ENCODE peak calls at places on chromosomes 16 and 17, in nine cellular contexts. C is upper lobe of left lung; G is IMR-90; F is A549; L is RWPE2; B is CD8-positive, alpha-beta T cell; I is cardiac muscle cell; Z is upper lobe of right lung; V is left ventricle myocardium inferior. A is an unnamed sample. For H3K4me1, the result is how much of the 10 kb centered on the place peaks cover.

GRCh38 chr17:30590086-30590485 is 112.9 kb downstream of the GOSR1 start:
- DNase-seq in I (no peak), L (no peak), V (no peak), F (no peak), Z (no peak), G (no peak), C (no peak), B (no peak), A (no peak)

GRCh38 chr16:68289621-68290329 is 21.0 kb downstream of the SLC7A6OS start:
- DNase-seq in F (no peak), I (no peak), V (no peak), Z (no peak), C (no peak), B (peak), G (no peak), L (no peak), A (no peak)

GRCh38 chr16:56851671-56852400 is 13.2 kb upstream of the SLC12A3 start:
- DNase-seq in G (peak), V (no peak), L (no peak), I (no peak), B (no peak), C (no peak), F (no peak), Z (peak), A (no peak)

GRCh38 chr17:386145-386876 is 33.7 kb upstream of the RPH3AL start:
- DNase-seq in G (no peak), V (peak), F (peak), Z (peak), L (no peak), B (peak), I (peak), C (peak), A (no peak)

GRCh38 chr16:75011634-75012307 is 12.9 kb downstream of the ZNRF1 start:
- DNase-seq in G (peak), C (peak), I (no peak), Z (no peak), F (no peak), L (no peak), V (no peak), B (peak), A (no peak)

GRCh38 chr17:1271441-1271840 is 1.2 kb downstream of the BHLHA9 start:
- DNase-seq in C (no peak), F (no peak), V (no peak), L (no peak), B (no peak), Z (no peak), G (no peak), I (no peak), A (no peak)

GRCh38 chr16:26070595-26071170 is 378.9 kb downstream of the HS3ST4 start:
- DNase-seq in G (no peak), C (no peak), F (no peak), L (no peak), Z (no peak), I (no peak), B (no peak), V (no peak), A (no peak)

GRCh38 chr17:29384901-29385300 is 5.3 kb upstream of the TAOK1 start:
- DNase-seq in V (no peak), F (no peak), B (no peak), I (no peak), C (no peak), G (no peak), L (no peak), Z (no peak), A (no peak)

GRCh38 chr16:29710227-29711219 is 31.5 kb downstream of the QPRT start:
- DNase-seq in V (no peak), L (no peak), I (peak), Z (peak), F (peak), B (peak), C (no peak), G (peak), A (no peak)

GRCh38 chr17:45353047-45353446 is 36.2 kb upstream of the MAP3K14 start:
- DNase-seq in B (no peak), F (no peak), I (no peak), C (no peak), G (no peak), Z (peak), L (peak), V (no peak), A (peak)

GRCh38 chr17:15441315-15441714 is 26.1 kb downstream of the CDRT4 start:
- DNase-seq in B (no peak), I (no peak), G (peak), V (no peak), F (no peak), L (no peak), Z (no peak), C (no peak), A (no peak)

GRCh38 chr17:43517615-43518386 is 28.3 kb downstream of the ETV4 start:
- DNase-seq in Z (no peak), L (no peak), G (peak), V (no peak), F (no peak), C (no peak), I (no peak), B (no peak), A (no peak)

GRCh38 chr17:44607836-44608690 is 48.2 kb upstream of the MEIOC start:
- DNase-seq in I (no peak), L (no peak), B (no peak), C (no peak), Z (no peak), V (no peak), G (peak), F (no peak), A (no peak)

GRCh38 chr17:78026381-78026780 is 67.9 kb downstream of the TNRC6C start:
- DNase-seq in C (no peak), G (no peak), V (no peak), F (no peak), I (no peak), B (no peak), L (no peak), Z (no peak), A (no peak)

GRCh38 chr16:89921699-89922476 is 1.3 kb upstream of the TUBB3 start:
- DNase-seq in B (no peak), I (peak), V (peak), F (peak), G (peak), L (peak), Z (peak), C (peak), A (no peak)

GRCh38 chr16:24118126-24118821 is 137.9 kb upstream of the CACNG3 start:
- DNase-seq in L (no peak), Z (no peak), C (no peak), G (no peak), V (no peak), F (no peak), I (no peak), B (no peak), A (no peak)

GRCh38 chr17:27793168-27793905 is 7.0 kb downstream of the NOS2 start:
- DNase-seq in Z (no peak), L (no peak), G (no peak), C (no peak), I (peak), V (peak), F (peak), B (no peak), A (no peak)

GRCh38 chr17:76139801-76140660 is 1.0 kb downstream of the FOXJ1 start:
- DNase-seq in F (no peak), V (no peak), C (peak), G (no peak), L (peak), B (peak), Z (peak), I (no peak), A (no peak)

GRCh38 chr16:31714899-31715504 is 158.6 kb upstream of the ZNF267 start:
- DNase-seq in C (no peak), I (no peak), B (no peak), L (no peak), G (no peak), F (no peak), Z (no peak), V (no peak), A (no peak)

GRCh38 chr17:75468779-75469373 is 12.4 kb downstream of the TMEM94 start:
- DNase-seq in G (no peak), Z (no peak), L (no peak), I (no peak), C (no peak), B (no peak), V (no peak), F (no peak), A (no peak)

GRCh38 chr17:72065556-72065955 is 55.3 kb upstream of the SOX9 start:
- DNase-seq in F (no peak), Z (no peak), L (no peak), C (no peak), B (no peak), V (no peak), I (no peak), G (no peak), A (no peak)

GRCh38 chr17:60579090-60579489 is 20.9 kb upstream of the PPM1D start:
- DNase-seq in G (peak), F (no peak), B (no peak), Z (no peak), V (no peak), C (no peak), I (no peak), L (no peak), A (no peak)

GRCh38 chr16:72198021-72198420 is 26.1 kb upstream of the PMFBP1 start:
- DNase-seq in G (peak), I (no peak), B (no peak), C (peak), V (no peak), F (no peak), Z (no peak), L (no peak), A (no peak)

GRCh38 chr17:57701121-57701520 is 44.0 kb downstream of the CCDC182 start:
- DNase-seq in I (no peak), Z (no peak), G (no peak), F (no peak), V (no peak), B (no peak), C (no peak), L (no peak), A (no peak)

GRCh38 chr17:8118769-8119574 is 658 bp upstream of the ALOXE3 start:
- DNase-seq in I (peak), V (peak), Z (peak), B (peak), C (peak), F (peak), L (no peak), G (peak), A (no peak)

GRCh38 chr17:28726396-28726911 is 421 bp upstream of the TLCD1 start:
- DNase-seq in B (peak), I (peak), Z (peak), F (peak), C (no peak), G (peak), V (no peak), L (no peak), A (no peak)

GRCh38 chr16:80670170-80670865 is 129.5 kb downstream of the DYNLRB2 start:
- DNase-seq in C (no peak), I (no peak), V (no peak), Z (no peak), G (no peak), L (no peak), F (no peak), B (no peak), A (no peak)

GRCh38 chr17:33595783-33596182 is 302.7 kb upstream of the ASIC2 start:
- DNase-seq in C (no peak), G (no peak), I (no peak), V (no peak), L (no peak), Z (no peak), F (no peak), B (no peak), A (no peak)

GRCh38 chr17:705011-705410 is 9.6 kb downstream of the VPS53 start:
- DNase-seq in F (no peak), I (no peak), L (no peak), C (no peak), B (no peak), Z (no peak), V (no peak), G (no peak), A (no peak)

GRCh38 chr16:87708181-87708580 is 57.6 kb downstream of the KLHDC4 start:
- DNase-seq in G (no peak), I (no peak), F (no peak), C (no peak), L (no peak), B (no peak), V (no peak), Z (no peak), A (no peak)

GRCh38 chr17:79833744-79834574 is 5.3 kb downstream of the CBX4 start:
- DNase-seq in F (no peak), B (no peak), G (no peak), V (no peak), L (peak), I (peak), C (no peak), Z (no peak), A (no peak)

GRCh38 chr17:27009087-27009486 is 284.8 kb upstream of the WSB1 start:
- DNase-seq in C (no peak), L (no peak), F (no peak), I (no peak), V (no peak), Z (no peak), G (no peak), B (no peak), A (no peak)

GRCh38 chr17:1029196-1029911 is 32.4 kb downstream of the TIMM22 start:
- DNase-seq in V (peak), B (no peak), I (no peak), Z (no peak), L (no peak), F (no peak), C (no peak), G (peak), A (no peak)

GRCh38 chr17:18987230-18987610 is 17.3 kb downstream of the FAM83G start:
- DNase-seq in I (no peak), G (no peak), Z (no peak), L (no peak), V (no peak), C (no peak), F (no peak), B (no peak), A (no peak)
- H3K4me3 ChIP-seq in I (no peak), G (no peak), Z (no peak), L (no peak), V (no peak), C (no peak), F (no peak), B (no peak), A (no peak)

DNA sequence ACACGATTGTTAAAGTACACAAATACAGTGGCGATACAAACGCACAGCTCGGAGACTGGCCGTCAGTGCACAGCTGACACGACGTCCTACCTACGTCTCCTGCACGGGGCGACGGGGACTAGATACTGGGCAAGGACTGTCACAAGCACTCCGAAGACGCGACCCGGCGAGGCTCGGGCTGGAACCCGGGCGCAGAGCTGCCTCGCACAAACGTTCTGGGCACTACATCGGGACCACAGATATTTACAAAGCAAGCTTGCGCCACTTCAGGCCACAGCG is 13.8 kb downstream of the SLC16A3 start:
- DNase-seq in B (no peak), V (no peak), Z (no peak), F (no peak), C (no peak), G (no peak), L (peak), I (no peak), A (no peak)
- H3K4me1 ChIP-seq in B (under half), V (half or more), Z (half or more), F (half or more), C (half or more), G (under half), L (half or more), I (half or more), A (half or more)

GRCh38 chr17:39679521-39680192 is 8.2 kb downstream of the PGAP3 start:
- DNase-seq in B (peak), L (no peak), G (no peak), C (no peak), F (no peak), V (peak), Z (no peak), I (no peak), A (no peak)
- H3K4me3 ChIP-seq in B (peak), L (no peak), G (no peak), C (no peak), F (no peak), V (no peak), Z (no peak), I (no peak), A (no peak)

GRCh38 chr16:84823484-84823883 is 3.7 kb downstream of the CRISPLD2 start:
- DNase-seq in L (no peak), F (no peak), B (no peak), C (no peak), V (no peak), G (no peak), I (no peak), Z (no peak), A (no peak)
- H3K4me1 ChIP-seq in L (under half), F (under half), B (under half), C (under half), V (half or more), G (under half), I (under half), Z (under half), A (half or more)

GRCh38 chr16:83743720-83744119 is 64.1 kb upstream of the HSBP1 start:
- DNase-seq in I (no peak), B (no peak), L (no peak), F (no peak), Z (no peak), V (no peak), C (no peak), G (no peak), A (no peak)
- H3K4me3 ChIP-seq in I (no peak), B (no peak), L (no peak), F (no peak), Z (no peak), V (no peak), C (no peak), G (no peak), A (no peak)

DNA sequence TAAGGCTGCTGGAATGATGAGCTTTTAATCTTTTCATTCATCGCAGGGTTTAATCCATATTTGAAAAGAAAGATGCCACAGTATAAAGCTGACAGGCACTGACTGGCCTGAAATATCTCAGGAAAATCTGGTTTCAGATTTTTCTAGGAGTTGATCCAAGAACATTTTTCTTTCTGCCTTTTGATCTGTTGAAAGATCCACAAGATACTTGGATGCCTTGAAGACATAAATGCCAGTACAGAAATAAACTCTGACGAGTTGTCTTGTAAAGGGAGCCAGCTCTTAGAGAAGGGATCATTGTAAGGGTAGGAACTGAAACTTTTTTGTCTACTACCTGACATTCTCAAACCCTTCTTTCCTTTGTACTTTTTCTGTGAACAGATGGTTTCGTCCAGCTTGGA is 25.4 kb upstream of the KRT20 start:
- DNase-seq in Z (no peak), C (no peak), V (no peak), G (peak), I (no peak), B (no peak), L (no peak), F (no peak), A (no peak)
- H3K4me1 ChIP-seq in Z (under half), C (under half), V (under half), G (under half), I (under half), B (under half), L (under half), F (under half), A (under half)

DNA sequence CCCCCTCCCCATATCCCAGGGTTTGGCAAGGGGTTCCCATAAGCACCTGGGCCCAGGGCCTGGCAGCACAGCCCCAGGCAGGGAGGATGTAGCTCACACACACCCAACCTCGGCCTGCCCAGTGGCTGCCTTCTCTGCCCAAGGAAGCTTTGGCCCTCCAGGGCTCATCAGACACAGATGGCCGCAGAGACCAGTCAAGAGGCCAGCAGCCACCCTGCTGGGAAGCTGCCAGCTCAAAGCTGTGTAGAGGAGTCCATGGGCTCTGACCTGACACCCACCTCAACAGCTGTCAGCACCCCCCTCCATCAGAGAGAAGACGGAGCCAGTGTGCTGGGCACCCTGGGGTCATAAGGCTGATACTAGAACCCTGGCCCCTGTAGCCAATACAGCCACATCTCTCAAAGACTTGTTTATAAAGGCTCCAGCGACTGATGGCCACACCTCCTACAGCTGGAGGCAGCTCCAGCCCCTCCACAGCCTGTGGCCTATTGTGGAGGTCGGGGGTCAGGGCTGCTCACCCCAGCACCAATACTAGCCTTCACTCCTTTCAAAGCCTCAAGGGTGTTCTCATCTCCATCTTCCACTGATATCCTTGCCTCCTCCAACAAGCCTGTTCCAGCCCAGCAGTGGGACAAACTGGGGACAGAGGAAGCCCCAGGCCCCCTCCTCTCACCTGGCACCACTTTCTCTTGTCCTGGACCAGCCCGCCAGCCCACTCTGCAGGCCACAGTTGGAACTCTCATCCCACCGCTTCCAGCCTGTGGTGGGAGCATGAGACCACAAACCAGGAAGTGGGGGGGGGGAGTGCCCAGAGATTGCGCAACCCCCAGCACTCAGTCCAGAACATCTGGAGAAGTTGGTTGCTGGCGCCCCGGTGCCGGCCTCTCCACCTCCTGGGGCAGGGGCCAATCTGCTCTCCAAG is 2.2 kb upstream of the MPG start:
- DNase-seq in C (peak), L (no peak), Z (peak), B (no peak), I (no peak), V (peak), G (peak), F (no peak), A (no peak)
- H3K4me3 ChIP-seq in C (no peak), L (no peak), Z (no peak), B (no peak), I (no peak), V (peak), G (no peak), F (no peak), A (peak)

GRCh38 chr17:55659661-55660060 is 63.0 kb downstream of the TMEM100 start:
- DNase-seq in V (no peak), B (no peak), Z (no peak), C (no peak), I (no peak), L (no peak), F (no peak), G (no peak), A (no peak)

GRCh38 chr17:55663395-55663794 is 59.3 kb downstream of the TMEM100 start:
- DNase-seq in C (no peak), B (no peak), F (no peak), Z (no peak), I (no peak), G (no peak), L (no peak), V (no peak), A (no peak)

GRCh38 chr17:55661963-55662834 is 60.5 kb downstream of the TMEM100 start:
- DNase-seq in C (no peak), V (no peak), L (no peak), Z (no peak), I (no peak), B (no peak), F (no peak), G (no peak), A (no peak)

GRCh38 chr17:55661359-55661758 is 61.3 kb downstream of the TMEM100 start:
- DNase-seq in Z (no peak), L (no peak), G (no peak), I (no peak), B (no peak), F (no peak), C (no peak), V (no peak), A (no peak)

DNA sequence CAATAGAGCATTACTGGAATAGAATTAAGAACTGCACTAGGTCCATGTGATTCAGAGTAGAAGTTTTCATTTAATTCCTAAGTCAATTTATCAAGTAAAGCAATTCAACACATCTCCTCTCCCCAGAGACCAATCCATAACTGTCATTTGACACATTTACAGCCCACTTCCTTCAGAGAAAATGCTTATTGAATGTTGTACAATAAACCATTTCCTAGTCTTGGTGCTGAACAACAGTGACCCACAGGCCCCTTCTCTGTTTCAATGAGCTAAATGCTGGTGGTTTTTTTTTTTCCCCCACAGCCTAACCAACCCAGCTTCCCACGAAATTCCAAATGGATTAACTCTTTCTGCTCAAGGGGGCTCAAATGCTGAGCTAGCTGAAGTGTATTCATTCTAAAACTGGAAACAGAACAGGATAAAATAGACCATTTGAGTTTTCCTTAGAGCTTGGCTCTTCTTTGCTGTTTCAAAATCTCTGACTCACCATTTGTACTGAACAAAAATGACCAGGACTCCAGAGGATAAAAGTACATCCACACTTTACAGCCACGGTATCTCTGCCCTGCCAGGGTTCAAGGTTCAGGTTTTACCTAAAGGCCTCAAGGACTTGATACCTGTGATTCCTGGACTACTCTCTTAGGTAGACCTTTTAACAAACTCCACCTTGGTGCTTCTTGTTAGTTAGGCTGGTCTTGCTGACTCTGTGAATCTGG is 62.3 kb downstream of the TMEM100 start:
- DNase-seq in L (no peak), F (no peak), Z (no peak), I (no peak), B (no peak), V (no peak), C (no peak), G (no peak), A (no peak)
- H3K4me1 ChIP-seq in L (under half), F (under half), Z (under half), I (under half), B (under half), V (under half), C (under half), G (under half), A (under half)

A was measured in vagina.